ENCODE peak calls at places on chromosomes 16 and 17, in eight cellular contexts. One of them, this sample, is unnamed.

GRCh38 chr17:17824780-17825614 is 11.8 kb downstream of the SREBF1 start:
- DNase-seq in mammary epithelial cell: no peak
- DNase-seq in colonic mucosa: no peak
- DNase-seq in HepG2: no peak
- DNase-seq in MM.1S: no peak
- DNase-seq in endothelial cell of umbilical vein: no peak
- DNase-seq in H1: no peak
- DNase-seq in fibroblast of lung: no peak
- DNase-seq in this sample: no peak

GRCh38 chr17:73199751-73200317 is 7.0 kb downstream of the COG1 start:
- DNase-seq in mammary epithelial cell: no peak
- DNase-seq in colonic mucosa: no peak
- DNase-seq in HepG2: no peak
- DNase-seq in MM.1S: no peak
- DNase-seq in endothelial cell of umbilical vein: no peak
- DNase-seq in H1: no peak
- DNase-seq in fibroblast of lung: no peak
- DNase-seq in this sample: no peak

GRCh38 chr17:42180922-42181850 is at the start of gene KCNH4:
- DNase-seq in mammary epithelial cell: peak; percentile 53
- DNase-seq in colonic mucosa: peak; percentile 74
- DNase-seq in HepG2: peak; percentile 39
- DNase-seq in MM.1S: peak; percentile 86
- DNase-seq in endothelial cell of umbilical vein: peak; percentile 61
- DNase-seq in H1: peak; percentile 92
- DNase-seq in fibroblast of lung: peak; percentile 41
- DNase-seq in this sample: peak; percentile 14

GRCh38 chr17:36600936-36601302 is 464 bp upstream of the MRM1 start:
- DNase-seq in mammary epithelial cell: no peak
- DNase-seq in colonic mucosa: no peak
- DNase-seq in HepG2: no peak
- DNase-seq in MM.1S: peak; percentile 15
- DNase-seq in endothelial cell of umbilical vein: no peak
- DNase-seq in H1: no peak
- DNase-seq in fibroblast of lung: no peak
- DNase-seq in this sample: no peak

GRCh38 chr17:3575506-3575905 is 17.9 kb upstream of the TRPV3 start:
- DNase-seq in mammary epithelial cell: peak; percentile 96
- DNase-seq in colonic mucosa: no peak
- DNase-seq in HepG2: no peak
- DNase-seq in MM.1S: no peak
- DNase-seq in endothelial cell of umbilical vein: no peak
- DNase-seq in H1: no peak
- DNase-seq in fibroblast of lung: peak; percentile 41
- DNase-seq in this sample: peak; percentile 23

GRCh38 chr16:4290236-4290830 is 17.5 kb upstream of the TFAP4 start:
- DNase-seq in mammary epithelial cell: peak; percentile 78
- DNase-seq in colonic mucosa: no peak
- DNase-seq in HepG2: peak; percentile 88
- DNase-seq in MM.1S: no peak
- DNase-seq in endothelial cell of umbilical vein: no peak
- DNase-seq in H1: no peak
- DNase-seq in fibroblast of lung: peak; percentile 61
- DNase-seq in this sample: peak; percentile 47

GRCh38 chr17:16422416-16422815 is 7.0 kb downstream of the TRPV2 start:
- DNase-seq in mammary epithelial cell: no peak
- DNase-seq in colonic mucosa: no peak
- DNase-seq in HepG2: no peak
- DNase-seq in MM.1S: no peak
- DNase-seq in endothelial cell of umbilical vein: no peak
- DNase-seq in H1: no peak
- DNase-seq in fibroblast of lung: no peak
- DNase-seq in this sample: no peak

GRCh38 chr17:5000237-5000639 is 2.5 kb downstream of the KIF1C start:
- DNase-seq in mammary epithelial cell: no peak
- DNase-seq in colonic mucosa: peak; percentile 53
- DNase-seq in HepG2: no peak
- DNase-seq in MM.1S: no peak
- DNase-seq in endothelial cell of umbilical vein: no peak
- DNase-seq in H1: no peak
- DNase-seq in fibroblast of lung: no peak
- DNase-seq in this sample: no peak

GRCh38 chr16:71537643-71538042 is 11.4 kb downstream of the CHST4 start:
- DNase-seq in mammary epithelial cell: peak; percentile 54
- DNase-seq in colonic mucosa: peak; percentile 44
- DNase-seq in HepG2: peak; percentile 66
- DNase-seq in MM.1S: peak; percentile 61
- DNase-seq in endothelial cell of umbilical vein: peak; percentile 33
- DNase-seq in H1: peak; percentile 76
- DNase-seq in fibroblast of lung: peak; percentile 25
- DNase-seq in this sample: peak; percentile 9

GRCh38 chr16:23962001-23962400 is 126.2 kb downstream of the PRKCB start:
- DNase-seq in mammary epithelial cell: no peak
- DNase-seq in colonic mucosa: no peak
- DNase-seq in HepG2: no peak
- DNase-seq in MM.1S: no peak
- DNase-seq in endothelial cell of umbilical vein: no peak
- DNase-seq in H1: peak; percentile 29
- DNase-seq in fibroblast of lung: no peak
- DNase-seq in this sample: no peak

GRCh38 chr16:17556276-17557052 is 85.7 kb upstream of the XYLT1 start:
- DNase-seq in mammary epithelial cell: peak; percentile 76
- DNase-seq in colonic mucosa: no peak
- DNase-seq in HepG2: peak; percentile 49
- DNase-seq in MM.1S: peak; percentile 34
- DNase-seq in endothelial cell of umbilical vein: no peak
- DNase-seq in H1: no peak
- DNase-seq in fibroblast of lung: peak; percentile 63
- DNase-seq in this sample: peak; percentile 43

GRCh38 chr16:85699628-85700027 is 10.9 kb upstream of the GINS2 start:
- DNase-seq in mammary epithelial cell: no peak
- DNase-seq in colonic mucosa: no peak
- DNase-seq in HepG2: no peak
- DNase-seq in MM.1S: no peak
- DNase-seq in endothelial cell of umbilical vein: no peak
- DNase-seq in H1: no peak
- DNase-seq in fibroblast of lung: peak; percentile 57
- DNase-seq in this sample: peak; percentile 51

GRCh38 chr17:82022310-82022980 is at the start of gene CENPX:
- DNase-seq in mammary epithelial cell: no peak
- DNase-seq in colonic mucosa: no peak
- DNase-seq in HepG2: no peak
- DNase-seq in MM.1S: no peak
- DNase-seq in endothelial cell of umbilical vein: no peak
- DNase-seq in H1: no peak
- DNase-seq in fibroblast of lung: no peak
- DNase-seq in this sample: no peak

GRCh38 chr17:78661092-78661770 is 84.0 kb upstream of the DNAH17 start:
- DNase-seq in mammary epithelial cell: peak; percentile 90
- DNase-seq in colonic mucosa: no peak
- DNase-seq in HepG2: no peak
- DNase-seq in MM.1S: no peak
- DNase-seq in endothelial cell of umbilical vein: no peak
- DNase-seq in H1: no peak
- DNase-seq in fibroblast of lung: peak; percentile 69
- DNase-seq in this sample: peak; percentile 68

GRCh38 chr17:81523139-81524062 is 4.8 kb upstream of the FSCN2 start:
- DNase-seq in mammary epithelial cell: no peak
- DNase-seq in colonic mucosa: no peak
- DNase-seq in HepG2: peak; percentile 77
- DNase-seq in MM.1S: no peak
- DNase-seq in endothelial cell of umbilical vein: no peak
- DNase-seq in H1: peak; percentile 74
- DNase-seq in fibroblast of lung: no peak
- DNase-seq in this sample: no peak

GRCh38 chr17:60077226-60077625 is 1.5 kb downstream of the HEATR6 start:
- DNase-seq in mammary epithelial cell: no peak
- DNase-seq in colonic mucosa: no peak
- DNase-seq in HepG2: no peak
- DNase-seq in MM.1S: no peak
- DNase-seq in endothelial cell of umbilical vein: no peak
- DNase-seq in H1: no peak
- DNase-seq in fibroblast of lung: no peak
- DNase-seq in this sample: no peak
- H3K4me3 ChIP-seq in mammary epithelial cell: no peak overlapping the region
- H3K4me3 ChIP-seq in colonic mucosa: no peak overlapping the region
- H3K4me3 ChIP-seq in HepG2: no peak overlapping the region
- H3K4me3 ChIP-seq in MM.1S: no peak overlapping the region
- H3K4me3 ChIP-seq in endothelial cell of umbilical vein: no peak overlapping the region
- H3K4me3 ChIP-seq in H1: peak overlapping the region; percentile 89
- H3K4me3 ChIP-seq in fibroblast of lung: no peak overlapping the region
- H3K4me3 ChIP-seq in this sample: no peak overlapping the region

GRCh38 chr17:60901806-60902205 is 224.2 kb downstream of the BCAS3 start:
- DNase-seq in mammary epithelial cell: peak; percentile 1
- DNase-seq in colonic mucosa: no peak
- DNase-seq in HepG2: no peak
- DNase-seq in MM.1S: no peak
- DNase-seq in endothelial cell of umbilical vein: peak; percentile 7
- DNase-seq in H1: no peak
- DNase-seq in fibroblast of lung: peak; percentile 85
- DNase-seq in this sample: peak; percentile 85

GRCh38 chr17:60900688-60901087 is 223.0 kb downstream of the BCAS3 start:
- DNase-seq in mammary epithelial cell: no peak
- DNase-seq in colonic mucosa: no peak
- DNase-seq in HepG2: no peak
- DNase-seq in MM.1S: no peak
- DNase-seq in endothelial cell of umbilical vein: no peak
- DNase-seq in H1: no peak
- DNase-seq in fibroblast of lung: no peak
- DNase-seq in this sample: no peak

GRCh38 chr17:60902399-60902798 is 224.7 kb downstream of the BCAS3 start:
- DNase-seq in mammary epithelial cell: no peak
- DNase-seq in colonic mucosa: no peak
- DNase-seq in HepG2: no peak
- DNase-seq in MM.1S: no peak
- DNase-seq in endothelial cell of umbilical vein: no peak
- DNase-seq in H1: no peak
- DNase-seq in fibroblast of lung: peak; percentile 59
- DNase-seq in this sample: peak; percentile 59

GRCh38 chr17:60899115-60899514 is 221.5 kb downstream of the BCAS3 start:
- DNase-seq in mammary epithelial cell: no peak
- DNase-seq in colonic mucosa: no peak
- DNase-seq in HepG2: no peak
- DNase-seq in MM.1S: no peak
- DNase-seq in endothelial cell of umbilical vein: no peak
- DNase-seq in H1: no peak
- DNase-seq in fibroblast of lung: no peak
- DNase-seq in this sample: no peak

DNA sequence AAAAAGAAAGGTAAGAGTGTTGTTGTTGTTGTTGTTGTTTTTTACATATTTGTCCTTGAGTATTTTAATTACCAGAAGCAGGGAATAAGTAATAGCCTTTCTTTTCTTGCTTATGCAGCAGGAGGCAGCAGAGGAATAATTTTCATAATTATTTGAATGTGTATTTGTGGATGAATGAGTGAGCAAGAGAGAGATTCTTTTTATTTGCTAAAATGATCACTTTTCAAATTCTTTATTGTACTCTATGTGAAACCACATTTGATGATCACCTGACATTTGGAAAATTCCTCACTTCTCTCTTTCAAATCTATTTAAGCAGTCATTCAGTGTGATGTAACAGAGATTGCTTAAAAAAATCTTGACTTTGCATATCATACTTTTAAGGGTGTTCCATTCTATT is 223.6 kb downstream of the BCAS3 start:
- DNase-seq in mammary epithelial cell: no peak
- DNase-seq in colonic mucosa: no peak
- DNase-seq in HepG2: no peak
- DNase-seq in MM.1S: no peak
- DNase-seq in endothelial cell of umbilical vein: no peak
- DNase-seq in H1: no peak
- DNase-seq in fibroblast of lung: peak; percentile 37
- DNase-seq in this sample: peak; percentile 33
- H3K9ac ChIP-seq in mammary epithelial cell: no peak overlapping the region
- H3K9ac ChIP-seq in colonic mucosa: no peak overlapping the region
- H3K9ac ChIP-seq in HepG2: no peak overlapping the region
- H3K9ac ChIP-seq in MM.1S: no peak overlapping the region
- H3K9ac ChIP-seq in endothelial cell of umbilical vein: no peak overlapping the region
- H3K9ac ChIP-seq in H1: no peak overlapping the region
- H3K9ac ChIP-seq in fibroblast of lung: no peak overlapping the region
- H3K9ac ChIP-seq in this sample: peak overlapping the region; percentile 12

GRCh38 chr16:58733671-58734458 is at the start of gene GOT2:
- DNase-seq in mammary epithelial cell: peak; percentile 90
- DNase-seq in colonic mucosa: peak; percentile 87
- DNase-seq in HepG2: peak; percentile 84
- DNase-seq in MM.1S: peak; percentile 87
- DNase-seq in endothelial cell of umbilical vein: peak; percentile 93
- DNase-seq in H1: peak; percentile 93
- DNase-seq in fibroblast of lung: peak; percentile 88
- DNase-seq in this sample: peak; percentile 78

GRCh38 chr16:58732545-58733247 is 1.4 kb downstream of the GOT2 start:
- DNase-seq in mammary epithelial cell: peak; percentile 74
- DNase-seq in colonic mucosa: no peak
- DNase-seq in HepG2: no peak
- DNase-seq in MM.1S: no peak
- DNase-seq in endothelial cell of umbilical vein: peak; percentile 31
- DNase-seq in H1: no peak
- DNase-seq in fibroblast of lung: peak; percentile 52
- DNase-seq in this sample: peak; percentile 37

GRCh38 chr16:58730724-58731370 is 3.3 kb downstream of the GOT2 start:
- DNase-seq in mammary epithelial cell: no peak
- DNase-seq in colonic mucosa: no peak
- DNase-seq in HepG2: no peak
- DNase-seq in MM.1S: no peak
- DNase-seq in endothelial cell of umbilical vein: no peak
- DNase-seq in H1: no peak
- DNase-seq in fibroblast of lung: no peak
- DNase-seq in this sample: no peak

GRCh38 chr16:58733248-58733670 is 857 bp downstream of the GOT2 start:
- DNase-seq in mammary epithelial cell: no peak
- DNase-seq in colonic mucosa: no peak
- DNase-seq in HepG2: peak; percentile 26
- DNase-seq in MM.1S: no peak
- DNase-seq in endothelial cell of umbilical vein: no peak
- DNase-seq in H1: no peak
- DNase-seq in fibroblast of lung: peak; percentile 17
- DNase-seq in this sample: no peak

DNA sequence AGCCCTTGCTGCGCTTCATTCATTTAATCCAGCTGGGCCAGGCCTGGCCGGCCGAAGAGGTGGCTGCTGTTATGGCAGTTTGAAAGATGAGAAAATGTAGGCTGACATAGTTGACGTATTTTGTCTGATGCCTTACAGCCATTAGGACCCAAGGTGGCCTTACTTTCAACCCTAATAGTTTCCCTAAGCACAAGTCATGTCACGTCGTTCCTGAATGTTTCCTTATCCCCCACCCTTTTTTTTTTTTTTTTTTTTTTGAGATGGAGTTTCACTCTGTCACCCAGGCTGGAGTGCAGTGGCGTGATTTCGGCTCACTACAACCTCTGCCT is 307 bp upstream of the GOT2 start:
- DNase-seq in mammary epithelial cell: no peak
- DNase-seq in colonic mucosa: no peak
- DNase-seq in HepG2: no peak
- DNase-seq in MM.1S: no peak
- DNase-seq in endothelial cell of umbilical vein: no peak
- DNase-seq in H1: no peak
- DNase-seq in fibroblast of lung: no peak
- DNase-seq in this sample: no peak
- TF ChIP-seq CTCF in mammary epithelial cell: no peak
- TF ChIP-seq CTCF in colonic mucosa: no peak
- TF ChIP-seq CTCF in HepG2: no peak
- TF ChIP-seq CTCF in MM.1S: no peak
- TF ChIP-seq CTCF in endothelial cell of umbilical vein: no peak
- TF ChIP-seq CTCF in H1: no peak
- TF ChIP-seq CTCF in fibroblast of lung: no peak
- TF ChIP-seq CTCF in this sample: no peak

GRCh38 chr16:53433509-53433908 is 762 bp upstream of the RBL2 start:
- DNase-seq in mammary epithelial cell: peak; percentile 47
- DNase-seq in colonic mucosa: no peak
- DNase-seq in HepG2: no peak
- DNase-seq in MM.1S: no peak
- DNase-seq in endothelial cell of umbilical vein: no peak
- DNase-seq in H1: no peak
- DNase-seq in fibroblast of lung: no peak
- DNase-seq in this sample: no peak
- H3K4me3 ChIP-seq in mammary epithelial cell: peak overlapping the region; percentile 70
- H3K4me3 ChIP-seq in colonic mucosa: peak overlapping the region; percentile 98
- H3K4me3 ChIP-seq in HepG2: peak overlapping the region; percentile 98
- H3K4me3 ChIP-seq in MM.1S: peak overlapping the region; percentile 94
- H3K4me3 ChIP-seq in endothelial cell of umbilical vein: no peak overlapping the region
- H3K4me3 ChIP-seq in H1: peak overlapping the region; percentile 88
- H3K4me3 ChIP-seq in fibroblast of lung: no peak overlapping the region
- H3K4me3 ChIP-seq in this sample: no peak overlapping the region